ENCODE peak calls at places on chromosomes 12 and 14, in five cellular contexts. X, L, E, O and B are unnamed samples.
A peak's percentile ranks its signal among the peaks of the same experiment; 100 is the strongest.

GRCh38 chr12:958449-959123 is 9.1 kb upstream of the RAD52 start:
- DNase-seq in X (no peak), L (no peak), E (no peak), O (no peak), B (no peak)

GRCh38 chr12:38610808-38611350 is 294.3 kb downstream of the ALG10B start:
- DNase-seq in X (no peak), L (no peak), E (no peak), O (no peak), B (no peak)

GRCh38 chr12:39872425-39872824 is 233.5 kb downstream of the SLC2A13 start:
- DNase-seq in X (no peak), L (no peak), E (no peak), O (no peak), B (no peak)

GRCh38 chr12:41983394-41983793 is 161.3 kb downstream of the GXYLT1 start:
- DNase-seq in X (no peak), L (no peak), E (no peak), O (no peak), B (no peak)

GRCh38 chr12:130796985-130797686 is 41.9 kb downstream of the STX2 start:
- DNase-seq in X (no peak), L (no peak), E (no peak), O (no peak), B (no peak)

GRCh38 chr14:67704484-67705089 is 2.9 kb downstream of the RDH12 start:
- DNase-seq in X (no peak), L (peak; percentile 15), E (no peak), O (peak; percentile 40), B (peak; percentile 69)

GRCh38 chr12:63319386-63319785 is 168.4 kb upstream of the AVPR1A start:
- DNase-seq in X (no peak), L (no peak), E (no peak), O (no peak), B (peak; percentile 75)

GRCh38 chr12:42129595-42130204 is 15.0 kb downstream of the GXYLT1 start:
- DNase-seq in X (no peak), L (peak; percentile 49), E (no peak), O (peak; percentile 28), B (peak; percentile 53)

GRCh38 chr12:47838286-47838931 is 18.7 kb upstream of the HDAC7 start:
- DNase-seq in X (no peak), L (peak; percentile 42), E (peak; percentile 64), O (no peak), B (no peak)

GRCh38 chr14:75053396-75054289 is 2.4 kb upstream of the MLH3 start:
- DNase-seq in X (no peak), L (no peak), E (no peak), O (no peak), B (no peak)

GRCh38 chr12:86712425-86712843 is 456.2 kb upstream of the MGAT4C start:
- DNase-seq in X (no peak), L (no peak), E (no peak), O (no peak), B (peak; percentile 87)

GRCh38 chr12:15304296-15304695 is 18.0 kb upstream of the PTPRO start:
- DNase-seq in X (no peak), L (no peak), E (no peak), O (no peak), B (no peak)

GRCh38 chr12:113667667-113668356 is 196.1 kb upstream of the LHX5 start:
- DNase-seq in X (no peak), L (no peak), E (no peak), O (no peak), B (no peak)

GRCh38 chr12:131929530-131930456 is 717 bp downstream of the PUS1 start:
- DNase-seq in X (no peak), L (no peak), E (no peak), O (peak; percentile 44), B (peak; percentile 28)

GRCh38 chr12:115049617-115050016 is 365.6 kb upstream of the TBX3 start:
- DNase-seq in X (no peak), L (no peak), E (no peak), O (no peak), B (no peak)

GRCh38 chr12:94157891-94158495 is 9.6 kb downstream of the PLXNC1 start:
- DNase-seq in X (no peak), L (no peak), E (no peak), O (no peak), B (no peak)

GRCh38 chr12:116517431-116518045 is 41.6 kb upstream of the MAP1LC3B2 start:
- DNase-seq in X (no peak), L (no peak), E (no peak), O (no peak), B (no peak)

GRCh38 chr14:45868377-45868776 is 615.4 kb upstream of the MIS18BP1 start:
- DNase-seq in X (no peak), L (no peak), E (no peak), O (no peak), B (no peak)

GRCh38 chr12:69553626-69554248 is 31.5 kb upstream of the CCT2 start:
- DNase-seq in X (no peak), L (no peak), E (no peak), O (no peak), B (peak; percentile 58)

GRCh38 chr14:50037837-50038236 is 78.5 kb downstream of the VCPKMT start:
- DNase-seq in X (no peak), L (peak; percentile 46), E (no peak), O (no peak), B (no peak)

GRCh38 chr12:123043536-123044001 is 63.1 kb downstream of the ARL6IP4 start:
- DNase-seq in X (peak; percentile 78), L (peak; percentile 75), E (peak; percentile 90), O (peak; percentile 74), B (peak; percentile 62)
- H3K27ac ChIP-seq in X (no peak overlapping the region), L (peak overlapping the region; percentile 60), E (peak overlapping the region; percentile 77), O (peak overlapping the region; percentile 44), B (no peak overlapping the region)

DNA sequence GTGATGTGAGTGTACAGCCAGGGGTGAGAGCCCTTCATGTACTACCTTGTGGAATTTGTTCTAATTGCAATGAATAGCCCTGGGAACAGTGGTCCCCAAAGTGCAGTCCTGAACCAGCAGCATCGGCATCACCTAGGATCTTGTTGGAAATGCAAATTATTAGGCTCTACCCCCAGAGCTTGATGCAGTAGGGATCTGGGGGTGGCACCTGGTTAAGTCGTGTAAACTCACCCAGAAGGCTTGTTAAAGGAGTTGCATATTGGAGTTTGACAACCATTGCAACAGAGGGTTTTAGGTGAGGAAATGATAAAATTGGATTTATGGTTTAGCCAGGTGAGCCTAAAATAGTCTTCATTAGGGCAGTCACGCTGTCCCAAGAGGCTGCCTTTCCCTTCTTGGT is 73.2 kb downstream of the PLEKHG3 start:
- DNase-seq in X (no peak), L (no peak), E (no peak), O (no peak), B (no peak)
- TF ChIP-seq CTCF in X (no peak), L (no peak), E (no peak), O (no peak), B (no peak)

GRCh38 chr14:69101331-69101826 is 51.5 kb downstream of the DCAF5 start:
- DNase-seq in X (no peak), L (no peak), E (no peak), O (peak; percentile 53), B (peak; percentile 36)
- H3K27ac ChIP-seq in X (peak overlapping the region; percentile 38), L (no peak overlapping the region), E (no peak overlapping the region), O (peak overlapping the region; percentile 31), B (no peak overlapping the region)

GRCh38 chr12:92803921-92804320 is 101.1 kb downstream of the PLEKHG7 start:
- DNase-seq in X (no peak), L (no peak), E (no peak), O (no peak), B (no peak)
- TF ChIP-seq CTCF in X (no peak), L (no peak), E (no peak), O (no peak), B (no peak)

DNA sequence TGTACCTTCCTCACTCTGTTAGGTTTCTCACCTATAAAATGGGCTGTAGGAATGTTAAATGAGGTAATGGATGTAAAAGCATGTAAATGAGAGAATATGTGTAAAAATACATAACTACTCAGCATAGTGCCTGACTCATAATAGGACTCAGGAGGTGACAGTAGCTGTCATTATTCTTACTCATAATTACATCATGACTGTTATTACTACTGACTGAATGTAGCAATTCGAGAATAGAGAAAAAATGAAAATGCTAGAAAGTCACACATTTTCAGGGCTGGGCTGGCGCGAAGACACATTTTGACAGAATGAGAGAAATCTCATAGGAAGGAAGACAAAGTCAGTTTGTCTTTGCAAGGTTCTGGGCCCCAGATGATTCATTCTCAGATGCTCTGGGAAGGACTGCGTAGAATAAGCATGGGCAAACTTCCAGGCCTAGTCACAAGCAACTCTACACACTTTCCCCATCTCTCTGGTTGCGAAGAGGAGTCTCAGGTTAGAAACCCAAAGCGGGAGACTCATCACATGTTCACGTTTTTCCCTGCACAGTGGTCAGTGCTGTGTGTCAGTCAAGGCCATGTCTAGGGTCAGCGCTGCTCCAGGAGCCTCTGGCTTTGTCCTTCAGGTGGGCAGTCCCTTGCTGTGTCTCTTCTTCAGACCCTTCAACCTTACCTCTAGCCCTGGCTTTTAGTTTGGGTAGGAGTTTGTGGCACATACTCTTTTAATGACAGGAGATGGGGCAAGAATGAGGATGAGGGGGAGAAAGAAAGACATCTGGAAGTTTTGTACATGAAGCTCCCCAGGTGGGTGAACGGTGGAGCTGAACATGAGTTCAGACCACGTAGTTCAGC is 8.4 kb downstream of the GPRC5A start:
- DNase-seq in X (no peak), L (peak; percentile 17), E (peak; percentile 47), O (no peak), B (peak; percentile 49)
- H3K27ac ChIP-seq in X (no peak overlapping the region), L (no peak overlapping the region), E (peak overlapping the region; percentile 81), O (no peak overlapping the region), B (peak overlapping the region; percentile 96)

GRCh38 chr14:52071675-52072074 is 2.8 kb upstream of the NID2 start:
- DNase-seq in X (no peak), L (no peak), E (no peak), O (no peak), B (no peak)
- TF ChIP-seq CTCF in X (no peak), L (peak; percentile 18), E (no peak), O (no peak), B (no peak)

DNA sequence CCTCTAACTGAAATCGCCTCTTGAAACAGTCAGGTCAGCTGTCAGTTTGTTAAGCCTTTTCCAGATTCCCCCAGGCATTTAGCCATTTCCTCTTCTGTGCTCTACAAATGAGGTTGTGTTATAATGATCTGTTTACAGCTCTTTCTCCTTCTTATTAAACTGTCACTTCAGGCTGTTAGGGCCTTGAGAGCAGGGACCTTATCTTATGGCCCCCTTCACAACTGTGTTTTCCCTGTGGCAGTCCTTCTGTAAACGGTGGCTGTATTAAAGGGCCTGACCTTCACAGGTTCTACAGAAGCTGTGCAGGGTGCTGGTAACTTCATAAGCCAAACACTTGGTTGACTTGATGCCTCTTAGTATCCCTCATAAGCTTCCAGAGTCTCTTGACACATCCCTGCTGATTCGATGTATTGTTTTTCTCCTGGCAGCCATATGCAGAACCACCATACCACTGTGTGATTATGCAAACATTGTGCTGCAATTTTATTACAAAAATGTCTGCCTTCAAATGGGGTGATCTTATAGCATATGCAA is 104.7 kb downstream of the PLEKHA5 start:
- DNase-seq in X (no peak), L (no peak), E (no peak), O (no peak), B (no peak)
- H3K27ac ChIP-seq in X (no peak overlapping the region), L (peak overlapping the region; percentile 68), E (peak overlapping the region; percentile 64), O (no peak overlapping the region), B (no peak overlapping the region)